ENCODE peak calls at places on chromosomes 1 and 21, in six cellular contexts. One of them, this sample, is unnamed.

GRCh38 chr1:64073705-64074104 is 129.7 kb upstream of the UBE2U start:
- DNase-seq in heart right ventricle: no peak
- DNase-seq in GM23338: no peak
- DNase-seq in neural progenitor cell: peak; percentile 49
- DNase-seq in tibial artery: no peak
- DNase-seq in cardiac muscle cell: no peak
- DNase-seq in this sample: no peak

GRCh38 chr1:57272601-57273000 is 151.3 kb downstream of the DAB1 start:
- DNase-seq in GM23338: no peak
- DNase-seq in cardiac muscle cell: no peak
- DNase-seq in neural progenitor cell: no peak
- DNase-seq in heart right ventricle: no peak
- DNase-seq in tibial artery: no peak
- DNase-seq in this sample: no peak

GRCh38 chr1:21909787-21910503 is 27.2 kb downstream of the HSPG2 start:
- DNase-seq in cardiac muscle cell: peak; percentile 72
- DNase-seq in tibial artery: peak; percentile 94
- DNase-seq in heart right ventricle: peak; percentile 75
- DNase-seq in GM23338: peak; percentile 53
- DNase-seq in neural progenitor cell: peak; percentile 81
- DNase-seq in this sample: no peak

GRCh38 chr1:182381962-182382819 is 9.4 kb downstream of the GLUL start:
- DNase-seq in GM23338: no peak
- DNase-seq in cardiac muscle cell: no peak
- DNase-seq in heart right ventricle: no peak
- DNase-seq in tibial artery: no peak
- DNase-seq in neural progenitor cell: no peak
- DNase-seq in this sample: no peak

GRCh38 chr1:195962051-195962450 is 646.2 kb downstream of the KCNT2 start:
- DNase-seq in neural progenitor cell: no peak
- DNase-seq in tibial artery: no peak
- DNase-seq in GM23338: no peak
- DNase-seq in heart right ventricle: no peak
- DNase-seq in cardiac muscle cell: no peak
- DNase-seq in this sample: no peak

GRCh38 chr21:25934130-25934529 is 199.4 kb downstream of the GABPA start:
- DNase-seq in neural progenitor cell: no peak
- DNase-seq in cardiac muscle cell: no peak
- DNase-seq in GM23338: no peak
- DNase-seq in tibial artery: no peak
- DNase-seq in heart right ventricle: no peak
- DNase-seq in this sample: no peak

GRCh38 chr1:209822706-209823105 is 5.1 kb upstream of the UTP25 start:
- DNase-seq in tibial artery: no peak
- DNase-seq in cardiac muscle cell: no peak
- DNase-seq in neural progenitor cell: no peak
- DNase-seq in heart right ventricle: no peak
- DNase-seq in GM23338: no peak
- DNase-seq in this sample: no peak

GRCh38 chr1:19373206-19374126 is 61.3 kb downstream of the SLC66A1 start:
- DNase-seq in cardiac muscle cell: no peak
- DNase-seq in GM23338: no peak
- DNase-seq in tibial artery: no peak
- DNase-seq in heart right ventricle: no peak
- DNase-seq in neural progenitor cell: no peak
- DNase-seq in this sample: no peak

GRCh38 chr21:38863291-38863690 is 57.6 kb downstream of the ETS2 start:
- DNase-seq in neural progenitor cell: no peak
- DNase-seq in GM23338: no peak
- DNase-seq in cardiac muscle cell: no peak
- DNase-seq in tibial artery: no peak
- DNase-seq in heart right ventricle: no peak
- DNase-seq in this sample: no peak

GRCh38 chr1:92538048-92538412 is 51.3 kb upstream of the GFI1 start:
- DNase-seq in neural progenitor cell: no peak
- DNase-seq in tibial artery: no peak
- DNase-seq in heart right ventricle: no peak
- DNase-seq in GM23338: no peak
- DNase-seq in cardiac muscle cell: no peak
- DNase-seq in this sample: no peak
- H3K4me3 ChIP-seq in neural progenitor cell: no peak overlapping the region
- H3K4me3 ChIP-seq in tibial artery: no peak overlapping the region
- H3K4me3 ChIP-seq in heart right ventricle: no peak overlapping the region
- H3K4me3 ChIP-seq in GM23338: no peak overlapping the region
- H3K4me3 ChIP-seq in cardiac muscle cell: no peak overlapping the region
- H3K4me3 ChIP-seq in this sample: no peak overlapping the region

DNA sequence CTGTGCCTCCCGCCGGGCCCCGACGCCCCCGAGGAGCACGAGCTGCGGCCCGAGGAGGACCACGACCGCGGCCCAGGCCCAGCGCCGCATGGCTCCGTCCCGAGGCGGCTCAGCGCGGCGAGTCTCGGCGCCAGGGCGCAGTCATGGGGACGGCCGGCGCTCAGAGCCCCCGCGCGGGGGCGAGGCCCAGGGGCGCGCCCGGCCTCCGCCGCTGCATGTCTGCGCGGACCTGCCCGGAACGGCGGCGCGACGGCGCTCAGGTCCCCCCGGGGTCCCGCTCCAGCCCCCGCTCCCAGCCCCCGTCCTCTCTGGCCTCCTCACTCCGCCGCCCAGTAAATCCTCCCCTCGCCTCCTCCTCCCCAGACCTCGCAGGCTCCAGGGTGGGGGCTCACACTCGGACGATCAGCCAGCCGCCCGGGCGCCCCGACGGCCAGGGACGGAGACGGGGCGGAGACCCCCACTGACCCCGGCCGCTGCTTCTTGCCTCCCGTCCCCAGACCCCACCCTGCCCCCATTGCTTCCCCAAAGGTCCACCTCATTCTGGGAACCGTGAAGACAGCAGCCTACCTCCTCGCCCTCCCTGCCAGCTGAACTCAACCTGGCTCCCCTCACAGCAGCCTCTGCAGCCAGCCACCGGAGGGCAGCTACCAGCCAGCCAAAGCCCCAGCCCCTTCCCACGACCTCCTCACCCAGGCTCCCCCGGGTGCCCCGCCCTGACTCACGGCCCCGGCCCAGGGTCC is at the start of gene C1QTNF12:
- DNase-seq in cardiac muscle cell: no peak
- DNase-seq in tibial artery: no peak
- DNase-seq in heart right ventricle: no peak
- DNase-seq in neural progenitor cell: peak; percentile 64
- DNase-seq in GM23338: peak; percentile 62
- DNase-seq in this sample: no peak
- TF ChIP-seq CTCF in cardiac muscle cell: no peak
- TF ChIP-seq CTCF in tibial artery: no peak
- TF ChIP-seq CTCF in heart right ventricle: no peak
- TF ChIP-seq CTCF in neural progenitor cell: no peak
- TF ChIP-seq CTCF in GM23338: no peak
- TF ChIP-seq CTCF in this sample: no peak

DNA sequence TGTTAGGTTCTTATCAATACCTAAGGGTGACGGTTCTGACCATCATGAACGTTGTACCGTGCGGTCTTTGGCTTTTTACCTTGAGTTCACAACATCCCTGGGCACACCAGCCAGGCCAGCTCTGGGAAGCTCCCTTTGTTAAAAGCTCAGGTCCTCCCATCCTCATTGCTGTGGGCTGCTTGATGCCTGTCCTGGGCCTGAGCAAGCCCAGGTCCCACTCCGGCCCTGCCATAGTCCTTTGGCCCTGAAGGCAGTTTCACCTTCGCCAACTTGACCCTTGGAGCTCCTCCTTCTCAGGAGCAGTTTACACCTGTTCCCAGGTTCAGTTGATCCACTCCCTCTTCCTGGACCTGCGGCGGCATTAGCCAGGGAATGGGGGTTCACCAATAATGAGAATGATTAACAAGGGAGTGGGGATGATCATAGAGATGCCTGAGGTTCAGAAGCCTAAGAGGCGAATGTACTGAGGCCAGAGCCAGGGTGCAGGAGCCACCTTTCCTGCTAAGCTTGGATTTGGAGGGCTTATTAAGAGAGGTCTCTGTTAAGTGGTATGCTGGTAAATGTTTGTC is 40.2 kb downstream of the DHCR24 start:
- DNase-seq in tibial artery: peak; percentile 29
- DNase-seq in heart right ventricle: no peak
- DNase-seq in neural progenitor cell: no peak
- DNase-seq in GM23338: no peak
- DNase-seq in cardiac muscle cell: no peak
- DNase-seq in this sample: no peak
- H3K27ac ChIP-seq in tibial artery: no peak overlapping the region
- H3K27ac ChIP-seq in heart right ventricle: no peak overlapping the region
- H3K27ac ChIP-seq in neural progenitor cell: no peak overlapping the region
- H3K27ac ChIP-seq in GM23338: peak overlapping the region; percentile 10
- H3K27ac ChIP-seq in cardiac muscle cell: no peak overlapping the region
- H3K27ac ChIP-seq in this sample: no peak overlapping the region

GRCh38 chr1:941588-942383 is 17.3 kb downstream of the NOC2L start:
- DNase-seq in tibial artery: peak; percentile 89
- DNase-seq in cardiac muscle cell: peak; percentile 68
- DNase-seq in neural progenitor cell: peak; percentile 93
- DNase-seq in heart right ventricle: peak; percentile 71
- DNase-seq in GM23338: peak; percentile 74
- DNase-seq in this sample: no peak
- H3K4me3 ChIP-seq in tibial artery: peak overlapping the region; percentile 57
- H3K4me3 ChIP-seq in cardiac muscle cell: peak overlapping the region; percentile 34
- H3K4me3 ChIP-seq in neural progenitor cell: peak overlapping the region; percentile 46
- H3K4me3 ChIP-seq in heart right ventricle: peak overlapping the region; percentile 49
- H3K4me3 ChIP-seq in GM23338: peak overlapping the region; percentile 55
- H3K4me3 ChIP-seq in this sample: peak overlapping the region; percentile 24

DNA sequence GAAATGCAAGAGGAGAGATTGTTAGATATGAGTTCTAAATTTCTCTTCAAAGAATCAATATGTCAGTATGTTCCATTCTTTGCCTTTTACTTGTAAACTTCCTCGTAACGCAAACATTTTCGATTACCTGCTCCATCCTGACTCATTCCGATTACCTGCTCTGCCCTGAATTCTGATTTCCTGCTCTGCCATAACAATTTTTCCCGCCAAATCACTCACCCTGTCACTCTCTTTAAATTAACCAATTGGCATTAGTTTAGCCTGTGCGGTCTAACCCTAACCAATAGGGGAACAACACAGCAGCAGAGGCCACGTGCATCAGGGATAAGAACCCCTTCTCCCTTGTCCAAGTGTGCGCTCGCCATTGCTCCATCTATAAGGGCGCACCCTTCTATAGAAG is 25.0 kb upstream of the CBR3 start:
- DNase-seq in heart right ventricle: no peak
- DNase-seq in neural progenitor cell: no peak
- DNase-seq in cardiac muscle cell: no peak
- DNase-seq in tibial artery: no peak
- DNase-seq in GM23338: no peak
- DNase-seq in this sample: no peak
- TF ChIP-seq CTCF in heart right ventricle: no peak
- TF ChIP-seq CTCF in neural progenitor cell: no peak
- TF ChIP-seq CTCF in cardiac muscle cell: no peak
- TF ChIP-seq CTCF in tibial artery: no peak
- TF ChIP-seq CTCF in GM23338: no peak
- TF ChIP-seq CTCF in this sample: no peak

DNA sequence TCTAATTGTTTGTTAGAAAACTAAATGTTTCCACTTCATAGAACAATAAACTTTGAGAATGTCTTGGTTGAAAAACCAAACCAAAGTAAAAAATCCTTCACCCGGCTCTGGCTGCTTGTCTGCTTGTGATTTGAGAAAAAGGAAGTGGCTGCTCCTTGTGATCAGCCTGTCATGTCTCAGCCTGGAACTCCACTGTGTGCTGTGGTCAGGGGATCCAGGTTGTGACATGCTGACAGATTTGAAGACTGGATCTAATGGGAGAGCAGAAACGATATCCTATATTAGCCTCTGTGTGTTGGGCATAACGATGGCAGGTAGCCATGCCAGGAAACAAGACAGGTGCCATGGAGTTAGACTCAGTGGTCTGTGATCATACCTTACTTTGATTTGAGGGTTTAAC is 40.9 kb downstream of the PEX14 start:
- DNase-seq in neural progenitor cell: no peak
- DNase-seq in heart right ventricle: no peak
- DNase-seq in cardiac muscle cell: no peak
- DNase-seq in tibial artery: no peak
- DNase-seq in GM23338: no peak
- DNase-seq in this sample: no peak
- H3K27ac ChIP-seq in neural progenitor cell: no peak overlapping the region
- H3K27ac ChIP-seq in heart right ventricle: peak overlapping the region; percentile 55
- H3K27ac ChIP-seq in cardiac muscle cell: no peak overlapping the region
- H3K27ac ChIP-seq in tibial artery: no peak overlapping the region
- H3K27ac ChIP-seq in GM23338: no peak overlapping the region
- H3K27ac ChIP-seq in this sample: no peak overlapping the region

DNA sequence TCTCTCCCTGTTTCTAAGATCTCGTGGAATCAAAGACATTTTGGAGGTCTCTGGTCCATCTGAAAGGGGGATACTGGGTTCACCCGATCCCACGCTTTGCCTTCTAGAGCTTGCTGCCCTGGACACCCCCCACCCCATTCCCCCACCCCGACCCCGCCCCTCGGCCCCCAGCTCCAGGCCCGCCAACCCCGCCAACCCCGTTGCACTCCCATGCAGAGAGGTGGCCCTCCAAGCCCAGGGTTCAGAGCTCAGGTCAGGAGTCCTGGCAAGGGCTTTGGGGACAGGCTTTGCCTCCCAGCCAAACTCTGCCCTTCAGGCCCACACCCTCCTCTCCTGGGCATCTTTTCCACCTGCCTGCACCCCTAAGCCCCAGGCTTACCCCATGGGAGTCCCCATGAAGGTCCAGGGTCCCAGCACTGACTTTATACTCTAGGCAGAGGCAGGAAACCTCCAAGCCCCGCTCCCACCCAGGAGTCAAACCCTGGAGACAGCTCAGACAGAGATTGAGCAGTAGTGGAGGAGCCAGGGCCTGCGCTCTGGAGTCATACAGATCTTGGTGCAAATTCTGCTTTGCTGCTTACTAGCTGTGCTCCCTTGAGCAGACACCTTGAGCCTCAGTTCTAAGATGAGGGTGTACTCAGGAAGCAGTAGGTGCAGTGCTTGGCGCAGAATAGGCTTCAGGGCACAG is 155.9 kb downstream of the FOXD2 start:
- DNase-seq in neural progenitor cell: no peak
- DNase-seq in heart right ventricle: no peak
- DNase-seq in tibial artery: no peak
- DNase-seq in GM23338: no peak
- DNase-seq in cardiac muscle cell: no peak
- DNase-seq in this sample: no peak
- H3K4me3 ChIP-seq in neural progenitor cell: peak overlapping the region; percentile 55
- H3K4me3 ChIP-seq in heart right ventricle: peak overlapping the region; percentile 38
- H3K4me3 ChIP-seq in tibial artery: peak overlapping the region; percentile 28
- H3K4me3 ChIP-seq in GM23338: peak overlapping the region; percentile 67
- H3K4me3 ChIP-seq in cardiac muscle cell: no peak overlapping the region
- H3K4me3 ChIP-seq in this sample: no peak overlapping the region

GRCh38 chr1:247855911-247856310 is 1.1 kb upstream of the TRIM58 start:
- DNase-seq in heart right ventricle: no peak
- DNase-seq in tibial artery: no peak
- DNase-seq in GM23338: no peak
- DNase-seq in neural progenitor cell: no peak
- DNase-seq in cardiac muscle cell: no peak
- DNase-seq in this sample: no peak

GRCh38 chr1:247857986-247858356 is 984 bp downstream of the TRIM58 start:
- DNase-seq in tibial artery: no peak
- DNase-seq in cardiac muscle cell: no peak
- DNase-seq in heart right ventricle: no peak
- DNase-seq in GM23338: peak; percentile 31
- DNase-seq in neural progenitor cell: no peak
- DNase-seq in this sample: no peak

GRCh38 chr1:247862756-247863155 is 5.8 kb downstream of the TRIM58 start:
- DNase-seq in cardiac muscle cell: no peak
- DNase-seq in heart right ventricle: no peak
- DNase-seq in tibial artery: no peak
- DNase-seq in neural progenitor cell: no peak
- DNase-seq in GM23338: no peak
- DNase-seq in this sample: no peak

GRCh38 chr1:247854899-247855545 is 2.0 kb upstream of the TRIM58 start:
- DNase-seq in GM23338: peak; percentile 21
- DNase-seq in tibial artery: no peak
- DNase-seq in cardiac muscle cell: no peak
- DNase-seq in heart right ventricle: no peak
- DNase-seq in neural progenitor cell: no peak
- DNase-seq in this sample: no peak

GRCh38 chr1:247857069-247857985 is at the start of gene TRIM58:
- DNase-seq in GM23338: peak; percentile 67
- DNase-seq in tibial artery: no peak
- DNase-seq in cardiac muscle cell: peak; percentile 81
- DNase-seq in neural progenitor cell: no peak
- DNase-seq in heart right ventricle: no peak
- DNase-seq in this sample: no peak
- TF ChIP-seq CTCF in GM23338: no peak
- TF ChIP-seq CTCF in tibial artery: no peak
- TF ChIP-seq CTCF in cardiac muscle cell: no peak
- TF ChIP-seq CTCF in neural progenitor cell: no peak
- TF ChIP-seq CTCF in heart right ventricle: no peak
- TF ChIP-seq CTCF in this sample: peak; percentile 20

This sample was measured in dorsolateral prefrontal cortex.